ENCODE peak calls at places on chromosomes 5 and 9, in six cellular contexts. W, S, V, G, K and J are unnamed samples.

GRCh38 chr5:5705010-5705409 is 282.5 kb downstream of the ICE1 start:
- DNase-seq in W (no peak), S (no peak), V (no peak), G (peak), K (no peak), J (no peak)

GRCh38 chr5:109161914-109162683 is 247.7 kb downstream of the PJA2 start:
- DNase-seq in W (no peak), S (peak), V (no peak), G (peak), K (peak), J (no peak)

GRCh38 chr9:128191406-128192046 is at the start of gene CIZ1:
- DNase-seq in W (peak), S (peak), V (peak), G (peak), K (peak), J (peak)

GRCh38 chr9:121399883-121400607 is 30.0 kb upstream of the STOM start:
- DNase-seq in W (no peak), S (peak), V (no peak), G (peak), K (peak), J (peak)

GRCh38 chr5:99025298-99026045 is 96.7 kb upstream of the CHD1 start:
- DNase-seq in W (no peak), S (no peak), V (no peak), G (no peak), K (no peak), J (no peak)

GRCh38 chr9:101443358-101443757 is 7.8 kb upstream of the ALDOB start:
- DNase-seq in W (no peak), S (no peak), V (peak), G (no peak), K (no peak), J (no peak)

GRCh38 chr5:56612353-56612752 is 203.0 kb upstream of the MAP3K1 start:
- DNase-seq in W (no peak), S (no peak), V (no peak), G (no peak), K (no peak), J (no peak)

GRCh38 chr5:96433066-96433447 is at the start of gene PCSK1:
- DNase-seq in W (no peak), S (no peak), V (no peak), G (no peak), K (no peak), J (no peak)

GRCh38 chr9:108271646-108272349 is 584.0 kb downstream of the ACTL7B start:
- DNase-seq in W (no peak), S (peak), V (no peak), G (peak), K (no peak), J (no peak)

GRCh38 chr5:659496-660263 is 33.5 kb downstream of the TPPP start:
- DNase-seq in W (no peak), S (no peak), V (no peak), G (no peak), K (no peak), J (no peak)

GRCh38 chr5:79330071-79330470 is 94.1 kb downstream of the JMY start:
- DNase-seq in W (no peak), S (peak), V (no peak), G (peak), K (no peak), J (no peak)

GRCh38 chr9:129682381-129682780 is 16.9 kb downstream of the PRRX2 start:
- DNase-seq in W (no peak), S (no peak), V (no peak), G (peak), K (no peak), J (no peak)

GRCh38 chr5:124634820-124635323 is 111.6 kb downstream of the ZNF608 start:
- DNase-seq in W (no peak), S (peak), V (no peak), G (no peak), K (no peak), J (no peak)

GRCh38 chr9:65432051-65432450 is 147.0 kb upstream of the FOXD4L5 start:
- DNase-seq in W (no peak), S (no peak), V (no peak), G (no peak), K (no peak), J (no peak)

GRCh38 chr5:154198611-154199230 is 8.2 kb downstream of the GALNT10 start:
- DNase-seq in W (no peak), S (peak), V (no peak), G (peak), K (no peak), J (no peak)

GRCh38 chr5:147616401-147616800 is 106.5 kb upstream of the DPYSL3 start:
- DNase-seq in W (no peak), S (peak), V (no peak), G (no peak), K (no peak), J (no peak)

GRCh38 chr9:126030716-126031115 is 283.5 kb downstream of the PBX3 start:
- DNase-seq in W (peak), S (no peak), V (no peak), G (no peak), K (no peak), J (no peak)

GRCh38 chr5:80140496-80140895 is 105.3 kb downstream of the THBS4 start:
- DNase-seq in W (no peak), S (no peak), V (no peak), G (no peak), K (no peak), J (no peak)

GRCh38 chr5:126514159-126515141 is 80.6 kb downstream of the ALDH7A1 start:
- DNase-seq in W (no peak), S (peak), V (no peak), G (no peak), K (no peak), J (no peak)

GRCh38 chr9:81389569-81389993 is 299.8 kb downstream of the TLE1 start:
- DNase-seq in W (no peak), S (peak), V (no peak), G (peak), K (no peak), J (no peak)

GRCh38 chr5:60886158-60886557 is 42.1 kb upstream of the ELOVL7 start:
- DNase-seq in W (no peak), S (no peak), V (no peak), G (no peak), K (no peak), J (no peak)

GRCh38 chr5:60887096-60887495 is 43.0 kb upstream of the ELOVL7 start:
- DNase-seq in W (no peak), S (no peak), V (no peak), G (no peak), K (no peak), J (no peak)

GRCh38 chr5:60888359-60889061 is 44.4 kb upstream of the ELOVL7 start:
- DNase-seq in W (no peak), S (no peak), V (no peak), G (no peak), K (no peak), J (no peak)

DNA sequence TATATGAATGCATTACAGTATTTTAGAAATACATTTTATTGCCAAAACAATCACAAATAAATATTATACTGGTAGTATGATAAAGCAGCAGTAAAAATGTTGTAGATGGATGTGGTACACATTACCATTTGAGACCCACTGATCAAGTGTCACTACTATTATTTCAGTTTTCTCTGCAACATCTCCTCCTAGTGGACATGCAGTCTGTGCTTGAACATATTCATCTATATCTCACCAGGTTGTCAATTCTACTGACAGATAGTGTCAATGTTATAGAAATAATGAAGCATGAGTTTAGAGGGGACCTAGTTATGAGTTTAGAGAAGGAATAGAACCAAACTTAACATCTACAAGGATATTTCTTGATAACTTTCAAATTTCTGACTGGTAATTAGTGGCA is 39.2 kb upstream of the ELOVL7 start:
- DNase-seq in W (no peak), S (peak), V (no peak), G (peak), K (no peak), J (peak)
- TF ChIP-seq CTCF in W (no peak), S (peak), V (peak), G (peak), K (peak), J (peak)

DNA sequence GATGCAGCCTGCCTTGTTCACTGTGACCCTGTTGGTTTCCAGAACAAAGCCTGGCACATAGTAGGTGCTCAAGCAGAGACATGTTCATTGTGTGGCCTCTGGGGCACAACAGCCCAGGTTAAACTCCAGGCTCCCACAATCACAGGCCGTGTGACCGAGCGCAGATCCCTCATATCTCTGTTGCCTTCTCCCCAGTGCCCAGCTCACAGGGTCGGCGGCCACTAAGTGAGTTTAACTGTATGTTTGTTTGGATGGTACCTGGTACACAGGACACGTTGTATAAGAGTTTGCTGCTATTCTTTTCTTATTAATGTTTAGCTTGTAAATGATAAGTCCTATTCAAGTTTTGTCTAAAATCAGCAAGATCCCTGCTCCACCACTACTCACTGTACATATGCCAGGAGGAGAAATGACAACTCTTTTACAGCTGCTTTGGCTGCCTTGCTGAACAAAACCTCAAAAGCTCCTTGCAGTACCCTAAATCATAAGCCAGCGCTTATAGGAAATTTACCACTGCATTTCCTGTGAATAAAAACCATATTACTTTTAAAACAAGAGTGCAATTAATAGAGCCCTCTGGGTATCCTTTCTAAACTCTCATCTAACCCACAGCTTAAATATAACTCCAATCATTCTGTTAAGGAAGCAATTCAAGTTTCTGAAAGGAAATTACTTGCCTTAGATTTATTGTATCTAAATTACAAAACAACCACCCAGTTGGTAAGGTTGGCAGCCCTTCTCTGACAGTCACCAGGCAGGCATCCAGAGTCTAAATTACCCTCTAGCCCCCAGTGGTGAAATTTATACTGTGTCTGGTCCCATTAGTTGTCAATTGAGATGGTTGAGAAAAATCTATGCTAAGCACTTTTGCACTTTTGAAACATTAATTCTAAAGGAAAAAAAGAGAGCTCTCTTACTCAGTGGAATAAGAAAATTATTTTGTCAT is 379.4 kb downstream of the SEMA5A start:
- DNase-seq in W (no peak), S (peak), V (no peak), G (peak), K (no peak), J (no peak)
- TF ChIP-seq CTCF in W (no peak), S (no peak), V (no peak), G (no peak), K (no peak), J (no peak)

GRCh38 chr5:142013734-142014495 is 1.1 kb upstream of the GNPDA1 start:
- DNase-seq in W (no peak), S (peak), V (peak), G (peak), K (no peak), J (no peak)

GRCh38 chr5:142012186-142012785 is 541 bp downstream of the GNPDA1 start:
- DNase-seq in W (peak), S (peak), V (peak), G (peak), K (no peak), J (no peak)

GRCh38 chr5:142014911-142015584 is 2.2 kb upstream of the GNPDA1 start:
- DNase-seq in W (no peak), S (peak), V (peak), G (peak), K (no peak), J (peak)

GRCh38 chr5:142011572-142012185 is 1.1 kb downstream of the GNPDA1 start:
- DNase-seq in W (no peak), S (no peak), V (no peak), G (no peak), K (no peak), J (no peak)

DNA sequence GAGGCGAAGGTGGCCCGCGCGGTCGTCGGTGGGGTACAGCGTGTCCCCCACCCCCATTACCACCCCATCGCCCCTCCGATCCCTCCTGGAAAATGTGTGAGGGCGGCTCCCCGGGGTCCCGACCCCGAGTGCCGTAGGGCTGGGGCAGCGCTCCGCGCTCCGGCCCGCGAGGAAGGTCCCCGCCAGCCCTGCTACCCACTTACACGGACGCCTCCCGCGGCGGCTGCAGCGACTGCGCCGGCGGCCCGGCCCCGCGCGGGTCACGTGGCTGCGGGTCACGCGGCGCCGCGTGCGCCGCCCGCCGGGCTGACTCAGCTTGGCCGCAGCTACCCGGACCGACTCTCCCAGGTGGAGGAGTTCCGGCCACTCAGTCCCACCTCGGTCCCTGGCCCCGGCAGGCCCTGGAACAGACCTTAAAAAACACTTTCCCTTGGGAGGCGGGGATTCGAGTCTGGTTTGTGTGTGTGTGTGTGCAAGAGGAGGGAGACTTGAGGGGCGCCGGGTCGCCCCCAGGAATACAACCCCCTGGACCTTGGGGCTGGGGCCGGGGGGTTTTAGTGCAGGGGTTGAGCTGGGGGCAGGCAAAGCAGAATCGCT is at the start of gene GNPDA1:
- DNase-seq in W (peak), S (peak), V (peak), G (peak), K (peak), J (peak)
- TF ChIP-seq CTCF in W (no peak), S (no peak), V (peak), G (no peak), K (no peak), J (no peak)

DNA sequence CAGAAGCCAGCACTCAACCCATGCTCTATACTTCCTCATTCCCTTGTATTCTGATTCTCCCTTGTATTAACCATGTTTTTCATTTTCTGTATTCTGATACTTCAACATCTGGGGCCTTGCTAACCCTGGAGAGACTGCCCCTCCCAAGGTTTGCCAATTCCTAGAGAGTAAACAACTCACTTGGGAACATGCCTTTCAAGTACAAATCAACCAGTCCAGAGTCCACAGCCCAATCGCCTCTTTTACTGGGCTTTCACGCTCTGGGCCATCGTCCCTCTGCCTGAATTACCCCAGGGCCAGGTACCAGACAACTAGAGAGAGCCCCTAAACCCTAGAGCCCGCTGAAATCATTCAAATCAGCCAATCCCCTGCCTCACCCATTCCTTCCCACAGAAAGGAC is 333.5 kb upstream of the PUM3 start:
- DNase-seq in W (no peak), S (no peak), V (no peak), G (no peak), K (no peak), J (no peak)
- TF ChIP-seq CTCF in W (no peak), S (no peak), V (no peak), G (no peak), K (no peak), J (no peak)

GRCh38 chr5:73606206-73606753 is 19.7 kb upstream of the ARHGEF28 start:
- DNase-seq in W (no peak), S (no peak), V (no peak), G (no peak), K (no peak), J (no peak)

GRCh38 chr5:73605223-73606087 is 20.5 kb upstream of the ARHGEF28 start:
- DNase-seq in W (no peak), S (no peak), V (no peak), G (no peak), K (no peak), J (no peak)

GRCh38 chr5:73603998-73604397 is 22.0 kb upstream of the ARHGEF28 start:
- DNase-seq in W (no peak), S (no peak), V (no peak), G (no peak), K (no peak), J (no peak)

GRCh38 chr5:73612799-73613198 is 13.2 kb upstream of the ARHGEF28 start:
- DNase-seq in W (no peak), S (no peak), V (no peak), G (no peak), K (no peak), J (no peak)

DNA sequence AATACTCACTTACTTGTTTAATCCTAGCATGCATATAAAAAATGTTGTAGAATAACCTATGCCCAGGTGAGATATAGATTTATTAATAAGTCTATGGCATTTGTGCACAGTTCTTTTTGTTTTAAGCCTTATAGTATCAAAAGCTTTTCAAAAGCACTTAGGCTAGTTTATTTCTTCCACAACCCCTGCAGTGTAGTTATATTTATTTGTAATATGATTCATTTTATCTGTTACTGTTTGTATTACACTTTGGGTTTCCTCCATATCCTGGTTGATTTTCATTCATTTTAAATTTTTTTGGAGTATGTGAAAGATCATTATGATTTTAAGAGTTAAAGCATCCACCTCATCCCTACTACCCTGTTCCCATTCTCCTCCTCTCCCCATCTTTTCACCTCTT is 18.8 kb upstream of the ARHGEF28 start:
- DNase-seq in W (no peak), S (no peak), V (no peak), G (no peak), K (no peak), J (no peak)
- TF ChIP-seq CTCF in W (no peak), S (no peak), V (no peak), G (no peak), K (no peak), J (no peak)

GRCh38 chr9:4073371-4073770 is 226.5 kb downstream of the GLIS3 start:
- DNase-seq in W (no peak), S (no peak), V (no peak), G (no peak), K (no peak), J (no peak)
- TF ChIP-seq CTCF in W (no peak), S (peak), V (no peak), G (peak), K (peak), J (no peak)

GRCh38 chr9:90965141-90965910 is 163.7 kb downstream of the SYK start:
- DNase-seq in W (no peak), S (no peak), V (no peak), G (no peak), K (no peak), J (no peak)

GRCh38 chr9:90967171-90967570 is 165.6 kb downstream of the SYK start:
- DNase-seq in W (no peak), S (no peak), V (no peak), G (no peak), K (no peak), J (no peak)

GRCh38 chr9:90965911-90966290 is 164.3 kb downstream of the SYK start:
- DNase-seq in W (no peak), S (no peak), V (no peak), G (no peak), K (no peak), J (no peak)

GRCh38 chr9:90966475-90967150 is 165.0 kb downstream of the SYK start:
- DNase-seq in W (no peak), S (peak), V (no peak), G (no peak), K (no peak), J (no peak)

GRCh38 chr9:90964101-90965020 is 162.7 kb downstream of the SYK start:
- DNase-seq in W (peak), S (no peak), V (no peak), G (no peak), K (no peak), J (peak)
- TF ChIP-seq CTCF in W (peak), S (no peak), V (peak), G (peak), K (peak), J (no peak)

DNA sequence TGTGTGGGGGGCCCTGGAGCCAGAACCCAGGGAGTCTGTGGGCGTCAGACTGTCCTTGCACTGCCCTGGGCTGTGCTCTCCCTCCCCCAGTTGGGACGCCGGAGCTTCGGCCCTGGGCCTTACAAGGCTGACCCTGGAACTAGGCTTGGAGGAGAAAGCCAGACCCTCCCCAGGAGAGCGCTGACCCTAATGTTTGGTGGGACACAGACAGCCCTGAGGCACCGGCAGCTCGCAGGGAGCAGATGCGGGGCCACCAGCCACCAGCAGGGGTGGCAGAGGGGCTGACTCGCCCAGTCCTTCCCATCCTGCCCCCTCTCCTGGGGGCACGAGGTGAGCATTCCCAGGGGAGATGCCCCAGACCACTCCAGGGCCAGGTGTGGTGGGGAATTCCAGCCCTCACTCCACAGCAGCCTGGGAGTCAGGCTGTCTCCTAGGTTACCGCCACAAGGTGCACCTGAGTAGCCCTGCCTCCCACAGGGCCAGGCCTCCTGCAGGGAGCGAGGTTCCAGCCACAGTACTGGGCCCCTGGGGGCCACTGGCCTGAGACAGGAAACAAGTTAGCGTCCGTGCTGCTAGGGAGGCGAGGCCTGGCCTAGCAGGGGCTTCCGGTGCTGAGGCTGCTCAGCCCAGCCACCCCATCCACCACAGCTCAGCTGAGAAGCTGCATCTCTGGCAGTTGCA is 134.6 kb downstream of the OLFM1 start:
- DNase-seq in W (peak), S (no peak), V (no peak), G (no peak), K (no peak), J (no peak)
- TF ChIP-seq CTCF in W (no peak), S (no peak), V (no peak), G (peak), K (no peak), J (no peak)

GRCh38 chr5:177507596-177508216 is 1.9 kb downstream of the DOK3 start:
- DNase-seq in W (peak), S (no peak), V (no peak), G (no peak), K (no peak), J (no peak)
- TF ChIP-seq CTCF in W (peak), S (no peak), V (no peak), G (no peak), K (no peak), J (no peak)

GRCh38 chr9:112174965-112175795 is at the start of gene SUSD1:
- DNase-seq in W (peak), S (peak), V (peak), G (no peak), K (peak), J (peak)
- TF ChIP-seq CTCF in W (no peak), S (no peak), V (no peak), G (no peak), K (no peak), J (peak)